ENCODE peak calls at places on chromosomes 7 and 10, in nine cellular contexts. One of them, this sample, is unnamed.

GRCh38 chr10:43287056-43288007 is 20.5 kb upstream of the RASGEF1A start:
- DNase-seq in cardiac muscle cell: peak; percentile 24
- DNase-seq in psoas muscle: no peak
- DNase-seq in CD8-positive, alpha-beta memory T cell: no peak
- DNase-seq in GM12878: peak; percentile 27
- DNase-seq in colonic mucosa: peak; percentile 52
- DNase-seq in right lobe of liver: no peak
- DNase-seq in effector memory CD4-positive, alpha-beta T cell: peak; percentile 33
- DNase-seq in mesenchymal stem cell: peak; percentile 5
- DNase-seq in this sample: peak; percentile 30

GRCh38 chr10:69139961-69140360 is 16.0 kb downstream of the VPS26A start:
- DNase-seq in cardiac muscle cell: no peak
- DNase-seq in GM12878: no peak
- DNase-seq in right lobe of liver: no peak
- DNase-seq in colonic mucosa: no peak
- DNase-seq in CD8-positive, alpha-beta memory T cell: no peak
- DNase-seq in effector memory CD4-positive, alpha-beta T cell: no peak
- DNase-seq in psoas muscle: no peak
- DNase-seq in mesenchymal stem cell: no peak
- DNase-seq in this sample: no peak

GRCh38 chr10:96565774-96566173 is 21.0 kb downstream of the TM9SF3 start:
- DNase-seq in psoas muscle: no peak
- DNase-seq in effector memory CD4-positive, alpha-beta T cell: no peak
- DNase-seq in cardiac muscle cell: peak; percentile 35
- DNase-seq in mesenchymal stem cell: peak; percentile 64
- DNase-seq in CD8-positive, alpha-beta memory T cell: no peak
- DNase-seq in GM12878: no peak
- DNase-seq in right lobe of liver: no peak
- DNase-seq in colonic mucosa: no peak
- DNase-seq in this sample: no peak

GRCh38 chr7:154868901-154869300 is 134.0 kb downstream of the PAXIP1 start:
- DNase-seq in CD8-positive, alpha-beta memory T cell: no peak
- DNase-seq in colonic mucosa: no peak
- DNase-seq in psoas muscle: no peak
- DNase-seq in mesenchymal stem cell: no peak
- DNase-seq in GM12878: no peak
- DNase-seq in right lobe of liver: no peak
- DNase-seq in cardiac muscle cell: no peak
- DNase-seq in effector memory CD4-positive, alpha-beta T cell: no peak
- DNase-seq in this sample: no peak

GRCh38 chr7:20352573-20353304 is 22.0 kb downstream of the ITGB8 start:
- DNase-seq in effector memory CD4-positive, alpha-beta T cell: no peak
- DNase-seq in cardiac muscle cell: no peak
- DNase-seq in right lobe of liver: no peak
- DNase-seq in GM12878: no peak
- DNase-seq in psoas muscle: no peak
- DNase-seq in CD8-positive, alpha-beta memory T cell: no peak
- DNase-seq in mesenchymal stem cell: peak; percentile 24
- DNase-seq in colonic mucosa: no peak
- DNase-seq in this sample: no peak

GRCh38 chr10:123583639-123584418 is 82.3 kb upstream of the GPR26 start:
- DNase-seq in GM12878: no peak
- DNase-seq in right lobe of liver: peak; percentile 67
- DNase-seq in psoas muscle: peak; percentile 83
- DNase-seq in mesenchymal stem cell: peak; percentile 24
- DNase-seq in cardiac muscle cell: peak; percentile 85
- DNase-seq in colonic mucosa: peak; percentile 83
- DNase-seq in effector memory CD4-positive, alpha-beta T cell: no peak
- DNase-seq in CD8-positive, alpha-beta memory T cell: no peak
- DNase-seq in this sample: peak; percentile 97

GRCh38 chr10:116254422-116255152 is 18.4 kb downstream of the GFRA1 start:
- DNase-seq in colonic mucosa: no peak
- DNase-seq in GM12878: no peak
- DNase-seq in effector memory CD4-positive, alpha-beta T cell: no peak
- DNase-seq in psoas muscle: no peak
- DNase-seq in cardiac muscle cell: no peak
- DNase-seq in mesenchymal stem cell: peak; percentile 3
- DNase-seq in right lobe of liver: no peak
- DNase-seq in CD8-positive, alpha-beta memory T cell: no peak
- DNase-seq in this sample: peak; percentile 11

GRCh38 chr7:93958216-93958615 is 36.7 kb downstream of the GNG11 start:
- DNase-seq in mesenchymal stem cell: no peak
- DNase-seq in effector memory CD4-positive, alpha-beta T cell: no peak
- DNase-seq in GM12878: no peak
- DNase-seq in right lobe of liver: no peak
- DNase-seq in colonic mucosa: no peak
- DNase-seq in cardiac muscle cell: no peak
- DNase-seq in psoas muscle: no peak
- DNase-seq in CD8-positive, alpha-beta memory T cell: no peak
- DNase-seq in this sample: no peak

GRCh38 chr10:77041636-77042258 is 595.9 kb downstream of the KCNMA1 start:
- DNase-seq in cardiac muscle cell: peak; percentile 30
- DNase-seq in colonic mucosa: peak; percentile 20
- DNase-seq in right lobe of liver: no peak
- DNase-seq in mesenchymal stem cell: no peak
- DNase-seq in psoas muscle: no peak
- DNase-seq in CD8-positive, alpha-beta memory T cell: no peak
- DNase-seq in effector memory CD4-positive, alpha-beta T cell: no peak
- DNase-seq in GM12878: no peak
- DNase-seq in this sample: no peak

GRCh38 chr10:77036993-77037734 is 600.4 kb downstream of the KCNMA1 start:
- DNase-seq in colonic mucosa: no peak
- DNase-seq in GM12878: no peak
- DNase-seq in CD8-positive, alpha-beta memory T cell: no peak
- DNase-seq in right lobe of liver: peak; percentile 57
- DNase-seq in effector memory CD4-positive, alpha-beta T cell: no peak
- DNase-seq in psoas muscle: no peak
- DNase-seq in cardiac muscle cell: peak; percentile 30
- DNase-seq in mesenchymal stem cell: peak; percentile 13
- DNase-seq in this sample: peak; percentile 86

GRCh38 chr10:77034795-77035194 is 602.8 kb downstream of the KCNMA1 start:
- DNase-seq in CD8-positive, alpha-beta memory T cell: no peak
- DNase-seq in right lobe of liver: no peak
- DNase-seq in mesenchymal stem cell: no peak
- DNase-seq in GM12878: no peak
- DNase-seq in psoas muscle: no peak
- DNase-seq in effector memory CD4-positive, alpha-beta T cell: no peak
- DNase-seq in colonic mucosa: no peak
- DNase-seq in cardiac muscle cell: no peak
- DNase-seq in this sample: no peak

GRCh38 chr10:77038412-77038806 is 599.2 kb downstream of the KCNMA1 start:
- DNase-seq in colonic mucosa: no peak
- DNase-seq in mesenchymal stem cell: no peak
- DNase-seq in GM12878: no peak
- DNase-seq in psoas muscle: no peak
- DNase-seq in effector memory CD4-positive, alpha-beta T cell: no peak
- DNase-seq in CD8-positive, alpha-beta memory T cell: no peak
- DNase-seq in right lobe of liver: no peak
- DNase-seq in cardiac muscle cell: peak; percentile 11
- DNase-seq in this sample: no peak

DNA sequence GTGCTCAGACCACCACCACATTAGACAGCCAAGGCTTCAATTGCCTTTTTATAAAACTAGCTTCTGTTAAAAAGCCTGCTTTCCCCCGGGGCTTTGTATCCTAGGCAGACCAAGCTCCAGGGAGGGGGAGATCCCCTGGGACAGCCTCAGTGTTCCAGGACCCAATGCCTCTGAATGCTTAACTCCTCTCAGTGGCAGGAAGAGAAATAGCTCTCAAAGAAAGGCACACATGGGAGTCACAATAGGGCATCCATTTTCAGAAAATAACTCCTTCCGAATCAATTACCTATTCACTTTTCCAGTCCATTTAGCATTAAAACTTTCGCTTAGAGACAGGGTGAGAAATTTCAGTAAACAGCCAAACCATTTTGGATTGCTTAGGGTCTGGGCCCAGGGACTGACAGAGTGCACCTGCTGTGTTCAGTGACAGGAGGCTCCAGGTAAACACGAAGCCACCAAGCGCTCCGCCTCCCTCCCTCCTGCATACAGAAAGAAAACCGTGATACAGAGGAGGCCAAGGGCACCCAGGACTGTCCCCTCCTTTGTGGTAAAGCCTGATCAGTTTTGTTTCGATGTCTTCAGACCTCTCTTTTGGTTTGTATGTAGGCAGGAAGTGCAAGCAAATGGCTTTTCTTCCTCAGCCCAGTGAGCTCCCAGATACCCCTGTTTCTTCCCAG is 599.7 kb downstream of the KCNMA1 start:
- DNase-seq in psoas muscle: no peak
- DNase-seq in CD8-positive, alpha-beta memory T cell: no peak
- DNase-seq in cardiac muscle cell: no peak
- DNase-seq in effector memory CD4-positive, alpha-beta T cell: no peak
- DNase-seq in right lobe of liver: no peak
- DNase-seq in GM12878: no peak
- DNase-seq in colonic mucosa: no peak
- DNase-seq in mesenchymal stem cell: no peak
- DNase-seq in this sample: peak; percentile 24
- H3K27ac ChIP-seq in psoas muscle: no peak overlapping the region
- H3K27ac ChIP-seq in CD8-positive, alpha-beta memory T cell: no peak overlapping the region
- H3K27ac ChIP-seq in cardiac muscle cell: no peak overlapping the region
- H3K27ac ChIP-seq in effector memory CD4-positive, alpha-beta T cell: no peak overlapping the region
- H3K27ac ChIP-seq in right lobe of liver: peak overlapping the region; percentile 41
- H3K27ac ChIP-seq in GM12878: no peak overlapping the region
- H3K27ac ChIP-seq in colonic mucosa: no peak overlapping the region
- H3K27ac ChIP-seq in mesenchymal stem cell: no peak overlapping the region
- H3K27ac ChIP-seq in this sample: no peak overlapping the region

GRCh38 chr7:98249106-98249505 is 2.9 kb downstream of the TECPR1 start:
- DNase-seq in mesenchymal stem cell: no peak
- DNase-seq in CD8-positive, alpha-beta memory T cell: no peak
- DNase-seq in cardiac muscle cell: no peak
- DNase-seq in colonic mucosa: no peak
- DNase-seq in psoas muscle: no peak
- DNase-seq in effector memory CD4-positive, alpha-beta T cell: no peak
- DNase-seq in GM12878: no peak
- DNase-seq in right lobe of liver: no peak
- DNase-seq in this sample: no peak

GRCh38 chr7:98251844-98252639 is at the start of gene TECPR1:
- DNase-seq in right lobe of liver: peak; percentile 98
- DNase-seq in colonic mucosa: peak; percentile 96
- DNase-seq in psoas muscle: peak; percentile 97
- DNase-seq in GM12878: peak; percentile 66
- DNase-seq in effector memory CD4-positive, alpha-beta T cell: peak; percentile 81
- DNase-seq in cardiac muscle cell: peak; percentile 93
- DNase-seq in mesenchymal stem cell: peak; percentile 93
- DNase-seq in CD8-positive, alpha-beta memory T cell: peak; percentile 84
- DNase-seq in this sample: peak; percentile 96

GRCh38 chr7:98252655-98253054 is 623 bp upstream of the TECPR1 start:
- DNase-seq in mesenchymal stem cell: no peak
- DNase-seq in effector memory CD4-positive, alpha-beta T cell: no peak
- DNase-seq in cardiac muscle cell: peak; percentile 6
- DNase-seq in GM12878: no peak
- DNase-seq in right lobe of liver: no peak
- DNase-seq in CD8-positive, alpha-beta memory T cell: no peak
- DNase-seq in colonic mucosa: no peak
- DNase-seq in psoas muscle: no peak
- DNase-seq in this sample: no peak

GRCh38 chr7:98250789-98251188 is 1.2 kb downstream of the TECPR1 start:
- DNase-seq in colonic mucosa: peak; percentile 32
- DNase-seq in effector memory CD4-positive, alpha-beta T cell: peak; percentile 21
- DNase-seq in GM12878: no peak
- DNase-seq in right lobe of liver: no peak
- DNase-seq in mesenchymal stem cell: no peak
- DNase-seq in cardiac muscle cell: no peak
- DNase-seq in psoas muscle: no peak
- DNase-seq in CD8-positive, alpha-beta memory T cell: peak; percentile 10
- DNase-seq in this sample: peak; percentile 44

DNA sequence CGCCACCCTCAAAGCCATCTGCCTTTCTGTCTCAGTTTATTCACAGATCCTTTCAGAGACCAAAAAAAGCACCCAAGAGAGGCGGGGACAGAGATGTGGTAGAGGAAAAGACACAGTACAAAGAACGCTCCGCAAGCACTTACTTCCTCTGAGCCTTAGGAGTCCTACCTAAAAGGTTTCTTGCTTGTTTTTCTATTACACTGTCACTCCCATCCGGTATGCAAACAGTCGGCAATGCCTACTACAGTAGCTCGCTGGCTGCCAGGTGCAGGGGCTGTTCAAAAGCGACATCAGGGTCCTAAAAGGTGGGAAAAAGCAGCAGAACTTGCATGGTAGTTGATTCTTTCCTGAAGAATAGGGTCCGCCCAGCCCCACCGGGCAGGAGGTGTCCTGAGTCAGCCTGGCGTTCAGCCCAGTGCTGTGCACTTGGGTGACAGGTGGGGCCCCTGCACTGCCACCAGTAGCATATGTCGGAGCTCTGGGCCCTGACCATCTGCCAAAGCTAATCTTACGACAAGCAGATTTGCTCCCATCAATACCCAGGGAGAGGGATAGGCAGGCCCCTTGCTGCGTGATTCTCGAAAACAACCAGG is 685 bp downstream of the TECPR1 start:
- DNase-seq in effector memory CD4-positive, alpha-beta T cell: peak; percentile 28
- DNase-seq in psoas muscle: peak; percentile 52
- DNase-seq in GM12878: no peak
- DNase-seq in cardiac muscle cell: no peak
- DNase-seq in CD8-positive, alpha-beta memory T cell: peak; percentile 23
- DNase-seq in colonic mucosa: peak; percentile 84
- DNase-seq in mesenchymal stem cell: no peak
- DNase-seq in right lobe of liver: peak; percentile 64
- DNase-seq in this sample: peak; percentile 45
- H3K4me3 ChIP-seq in effector memory CD4-positive, alpha-beta T cell: peak overlapping the region; percentile 85
- H3K4me3 ChIP-seq in psoas muscle: peak overlapping the region; percentile 84
- H3K4me3 ChIP-seq in GM12878: peak overlapping the region; percentile 83
- H3K4me3 ChIP-seq in cardiac muscle cell: peak overlapping the region; percentile 91
- H3K4me3 ChIP-seq in CD8-positive, alpha-beta memory T cell: peak overlapping the region; percentile 93
- H3K4me3 ChIP-seq in colonic mucosa: peak overlapping the region; percentile 70
- H3K4me3 ChIP-seq in mesenchymal stem cell: peak overlapping the region; percentile 97
- H3K4me3 ChIP-seq in right lobe of liver: peak overlapping the region; percentile 88
- H3K4me3 ChIP-seq in this sample: peak overlapping the region; percentile 95

GRCh38 chr7:129779602-129780256 is 168.2 kb downstream of the NRF1 start:
- DNase-seq in CD8-positive, alpha-beta memory T cell: no peak
- DNase-seq in GM12878: no peak
- DNase-seq in effector memory CD4-positive, alpha-beta T cell: no peak
- DNase-seq in colonic mucosa: no peak
- DNase-seq in right lobe of liver: no peak
- DNase-seq in psoas muscle: no peak
- DNase-seq in cardiac muscle cell: no peak
- DNase-seq in mesenchymal stem cell: no peak
- DNase-seq in this sample: peak; percentile 94
- H3K27ac ChIP-seq in CD8-positive, alpha-beta memory T cell: peak overlapping the region; percentile 9
- H3K27ac ChIP-seq in GM12878: no peak overlapping the region
- H3K27ac ChIP-seq in effector memory CD4-positive, alpha-beta T cell: no peak overlapping the region
- H3K27ac ChIP-seq in colonic mucosa: peak overlapping the region; percentile 61
- H3K27ac ChIP-seq in right lobe of liver: no peak overlapping the region
- H3K27ac ChIP-seq in psoas muscle: no peak overlapping the region
- H3K27ac ChIP-seq in cardiac muscle cell: no peak overlapping the region
- H3K27ac ChIP-seq in mesenchymal stem cell: no peak overlapping the region
- H3K27ac ChIP-seq in this sample: peak overlapping the region; percentile 39

DNA sequence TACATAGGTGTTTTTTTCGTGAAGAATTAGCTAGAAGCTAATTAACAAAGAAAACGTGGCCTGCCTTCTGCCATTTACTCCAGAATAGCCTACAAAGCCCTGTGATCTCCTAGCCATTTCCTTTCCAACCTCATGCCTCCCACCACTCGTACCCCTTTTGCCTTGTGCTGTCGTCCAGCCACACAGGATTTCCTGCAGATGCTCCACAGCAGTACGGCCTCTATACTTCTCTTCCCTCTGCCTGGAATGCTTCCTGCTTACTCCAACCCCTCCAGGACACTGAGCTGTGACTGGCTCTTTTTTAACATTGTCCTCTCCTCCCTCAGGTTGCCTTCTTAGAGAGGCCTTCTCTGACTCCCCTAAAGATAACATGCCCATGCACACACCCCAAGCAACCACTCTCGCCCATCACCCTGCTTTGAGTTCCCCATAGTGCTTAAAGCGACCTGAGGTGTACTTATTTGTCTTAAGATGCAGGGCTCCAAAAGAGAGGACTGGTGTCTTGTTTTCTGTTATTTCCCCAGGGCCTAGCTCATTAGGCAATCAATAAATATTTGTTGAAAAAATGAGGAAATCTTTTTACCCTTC is 32.7 kb downstream of the STK17A start:
- DNase-seq in right lobe of liver: no peak
- DNase-seq in effector memory CD4-positive, alpha-beta T cell: no peak
- DNase-seq in mesenchymal stem cell: no peak
- DNase-seq in CD8-positive, alpha-beta memory T cell: no peak
- DNase-seq in GM12878: no peak
- DNase-seq in colonic mucosa: no peak
- DNase-seq in cardiac muscle cell: no peak
- DNase-seq in psoas muscle: no peak
- DNase-seq in this sample: no peak
- H3K4me3 ChIP-seq in right lobe of liver: no peak overlapping the region
- H3K4me3 ChIP-seq in effector memory CD4-positive, alpha-beta T cell: no peak overlapping the region
- H3K4me3 ChIP-seq in mesenchymal stem cell: no peak overlapping the region
- H3K4me3 ChIP-seq in CD8-positive, alpha-beta memory T cell: no peak overlapping the region
- H3K4me3 ChIP-seq in GM12878: no peak overlapping the region
- H3K4me3 ChIP-seq in colonic mucosa: no peak overlapping the region
- H3K4me3 ChIP-seq in cardiac muscle cell: no peak overlapping the region
- H3K4me3 ChIP-seq in psoas muscle: no peak overlapping the region
- H3K4me3 ChIP-seq in this sample: no peak overlapping the region